ENCODE peak calls at places on chromosomes 11 and 22, in eight cellular contexts. R, X, V, Z, L, U, P and Y are unnamed samples.

GRCh38 chr11:650482-650881 is 13.4 kb downstream of the DRD4 start:
- DNase-seq in R (no peak), V (peak), X (no peak), Z (no peak), P (no peak), U (no peak), L (no peak), Y (no peak)

GRCh38 chr11:75422248-75423231 is 10.5 kb downstream of the KLHL35 start:
- DNase-seq in V (peak), U (no peak), R (no peak), P (no peak), X (no peak), L (no peak), Z (no peak), Y (no peak)

GRCh38 chr11:75668508-75669297 is at the start of gene MAP6:
- DNase-seq in X (no peak), V (no peak), P (no peak), Z (no peak), R (no peak), L (peak), U (peak), Y (no peak)

GRCh38 chr22:45201678-45202332 is 38.1 kb downstream of the NUP50 start:
- DNase-seq in Z (no peak), X (no peak), V (peak), P (no peak), R (no peak), U (no peak), L (peak), Y (peak)

GRCh38 chr11:8318536-8318935 is 54.9 kb upstream of the LMO1 start:
- DNase-seq in Z (no peak), L (no peak), V (no peak), P (no peak), X (no peak), R (no peak), U (no peak), Y (no peak)

GRCh38 chr11:20367313-20367948 is 3.9 kb downstream of the HTATIP2 start:
- DNase-seq in Z (peak), L (peak), R (peak), U (no peak), X (peak), P (peak), V (peak), Y (peak)

GRCh38 chr11:27977031-27977430 is 130.9 kb downstream of the KIF18A start:
- DNase-seq in L (peak), U (no peak), X (no peak), R (no peak), V (peak), P (peak), Z (no peak), Y (peak)

GRCh38 chr22:26385164-26385563 is 43.9 kb upstream of the ASPHD2 start:
- DNase-seq in R (no peak), V (no peak), U (no peak), Z (no peak), X (no peak), L (no peak), P (no peak), Y (no peak)

GRCh38 chr22:17972385-17973181 is 51.8 kb downstream of the MICAL3 start:
- DNase-seq in X (no peak), R (no peak), U (no peak), L (peak), Z (peak), V (peak), P (peak), Y (peak)

GRCh38 chr11:47051217-47051616 is 114.7 kb downstream of the CSTPP1 start:
- DNase-seq in U (no peak), V (peak), L (peak), X (no peak), Z (no peak), P (no peak), R (peak), Y (no peak)

GRCh38 chr22:30947163-30947820 is 21.3 kb downstream of the MORC2 start:
- DNase-seq in L (no peak), R (peak), P (no peak), U (no peak), Z (no peak), V (no peak), X (no peak), Y (no peak)

GRCh38 chr11:102177974-102178631 is 67.9 kb downstream of the YAP1 start:
- DNase-seq in U (no peak), R (no peak), L (peak), P (peak), X (no peak), V (peak), Z (no peak), Y (peak)

GRCh38 chr11:132260636-132261035 is 890.2 kb downstream of the NTM start:
- DNase-seq in P (no peak), L (no peak), R (no peak), V (no peak), X (no peak), Z (no peak), U (no peak), Y (no peak)

GRCh38 chr11:22471405-22471804 is 133.2 kb downstream of the SLC17A6 start:
- DNase-seq in U (no peak), L (no peak), Z (no peak), V (no peak), R (no peak), X (no peak), P (no peak), Y (no peak)

GRCh38 chr22:19066531-19067271 is 55.5 kb downstream of the DGCR2 start:
- DNase-seq in L (peak), X (no peak), R (no peak), Z (no peak), P (no peak), U (no peak), V (peak), Y (peak)

GRCh38 chr11:2789791-2790580 is 90.2 kb upstream of the KCNQ1OT1 start:
- DNase-seq in X (no peak), V (no peak), R (peak), L (no peak), Z (no peak), P (no peak), U (no peak), Y (no peak)

GRCh38 chr11:69059429-69059828 is 10.7 kb downstream of the TPCN2 start:
- DNase-seq in Z (no peak), U (no peak), V (no peak), L (no peak), X (no peak), R (no peak), P (no peak), Y (no peak)